ENCODE peak calls at places on chromosome 19, in eight cellular contexts. S is BE2C; K is H7; G is CD8-positive, alpha-beta memory T cell; V is Right ventricle myocardium superior; R is substantia nigra; O is activated T-helper 1 cell treated with anti-CD3 and anti-CD28 coated beads, Interleukin-12 subunit alpha, Interleukin-12 subunit beta, Interleukin-2, Interleukin-4 antibody, amounts not matched to agents 30 ng/mL and 10 ng/mL and 1 ng/mL, durations not matched to agents 14 hours and 24 hours and 36 hours; J is fibroblast of villous mesenchyme. D is an unnamed sample.
A peak's percentile ranks its signal among the peaks of the same experiment; 100 is the strongest.

GRCh38 chr19:45428385-45429231 is 4.9 kb upstream of the ERCC1 start:
- DNase-seq in S (peak; percentile 55), K (peak; percentile 94), G (peak; percentile 20), V (peak; percentile 78), R (peak; percentile 46), O (no peak), J (peak; percentile 47), D (peak; percentile 57)

GRCh38 chr19:2982983-2983350 is 5.6 kb downstream of the TLE6 start:
- DNase-seq in S (peak; percentile 99), K (no peak), G (no peak), V (peak; percentile 94), R (peak; percentile 77), O (no peak), J (peak; percentile 89), D (peak; percentile 36)

GRCh38 chr19:45498411-45499195 is at the start of gene PPM1N:
- DNase-seq in S (no peak), K (peak; percentile 89), G (peak; percentile 55), V (peak; percentile 58), R (no peak), O (peak; percentile 42), J (peak; percentile 40), D (peak; percentile 48)

GRCh38 chr19:1248454-1249297 is at the start of gene MIDN:
- DNase-seq in S (peak; percentile 85), K (peak; percentile 98), G (peak; percentile 81), V (peak; percentile 91), R (peak; percentile 81), O (peak; percentile 82), J (peak; percentile 91), D (peak; percentile 88)

GRCh38 chr19:10780368-10780767 is 55.6 kb downstream of the TMED1 start:
- DNase-seq in S (no peak), K (no peak), G (no peak), V (peak; percentile 61), R (peak; percentile 34), O (no peak), J (peak; percentile 95), D (no peak)

GRCh38 chr19:38455031-38455430 is 21.5 kb downstream of the RYR1 start:
- DNase-seq in S (no peak), K (no peak), G (no peak), V (no peak), R (no peak), O (no peak), J (peak; percentile 27), D (no peak)

GRCh38 chr19:48274173-48274572 is 4.3 kb downstream of the ZNF114 start:
- DNase-seq in S (no peak), K (no peak), G (no peak), V (no peak), R (no peak), O (no peak), J (peak; percentile 67), D (no peak)

GRCh38 chr19:17519967-17520366 is 8.5 kb downstream of the PGLS start:
- DNase-seq in S (no peak), K (no peak), G (no peak), V (no peak), R (no peak), O (no peak), J (no peak), D (no peak)

GRCh38 chr19:39304701-39305571 is 8.7 kb downstream of the IFNL1 start:
- DNase-seq in S (no peak), K (no peak), G (no peak), V (no peak), R (no peak), O (no peak), J (no peak), D (no peak)

GRCh38 chr19:7692417-7693088 is 9.4 kb downstream of the FCER2 start:
- DNase-seq in S (no peak), K (no peak), G (peak; percentile 45), V (no peak), R (no peak), O (no peak), J (no peak), D (no peak)

GRCh38 chr19:873084-874019 is 13.9 kb downstream of the CFD start:
- DNase-seq in S (no peak), K (peak; percentile 88), G (peak; percentile 64), V (peak; percentile 68), R (no peak), O (peak; percentile 76), J (peak; percentile 90), D (peak; percentile 55)

GRCh38 chr19:54030895-54031586 is 32.7 kb downstream of the VSTM1 start:
- DNase-seq in S (no peak), K (peak; percentile 38), G (no peak), V (no peak), R (no peak), O (no peak), J (peak; percentile 49), D (no peak)

GRCh38 chr19:28614634-28615545 is 598.1 kb downstream of the UQCRFS1 start:
- DNase-seq in S (no peak), K (no peak), G (no peak), V (no peak), R (no peak), O (no peak), J (no peak), D (no peak)

GRCh38 chr19:16671652-16672274 is 10.8 kb downstream of the TMEM38A start:
- DNase-seq in S (no peak), K (no peak), G (no peak), V (peak; percentile 61), R (no peak), O (no peak), J (no peak), D (no peak)

GRCh38 chr19:38649305-38650179 is 2.1 kb downstream of the ACTN4 start:
- DNase-seq in S (no peak), K (peak; percentile 55), G (no peak), V (no peak), R (no peak), O (no peak), J (no peak), D (no peak)

GRCh38 chr19:46602392-46603194 is 1.5 kb downstream of the CALM3 start:
- DNase-seq in S (peak; percentile 49), K (peak; percentile 65), G (peak; percentile 15), V (peak; percentile 47), R (peak; percentile 58), O (no peak), J (no peak), D (no peak)

GRCh38 chr19:6465663-6466062 is 1.6 kb downstream of the CRB3 start:
- DNase-seq in S (no peak), K (no peak), G (no peak), V (no peak), R (no peak), O (no peak), J (no peak), D (no peak)

GRCh38 chr19:47005873-47006272 is 13.8 kb upstream of the NPAS1 start:
- DNase-seq in S (no peak), K (peak; percentile 76), G (no peak), V (no peak), R (no peak), O (no peak), J (no peak), D (no peak)

GRCh38 chr19:43624933-43625332 is 5.5 kb upstream of the ZNF428 start:
- DNase-seq in S (no peak), K (peak; percentile 97), G (peak; percentile 81), V (peak; percentile 75), R (no peak), O (peak; percentile 80), J (peak; percentile 53), D (peak; percentile 76)

GRCh38 chr19:2333027-2333806 is 4.7 kb downstream of the SPPL2B start:
- DNase-seq in S (no peak), K (no peak), G (no peak), V (no peak), R (peak; percentile 58), O (no peak), J (no peak), D (peak; percentile 84)

GRCh38 chr19:40521276-40521675 is 54.5 kb downstream of the SPTBN4 start:
- DNase-seq in S (peak; percentile 37), K (no peak), G (no peak), V (no peak), R (no peak), O (no peak), J (peak; percentile 38), D (no peak)

GRCh38 chr19:32945260-32945659 is 26.5 kb downstream of the CEP89 start:
- DNase-seq in S (no peak), K (no peak), G (no peak), V (no peak), R (no peak), O (no peak), J (no peak), D (no peak)

GRCh38 chr19:47378246-47378645 is 29.1 kb downstream of the DHX34 start:
- DNase-seq in S (no peak), K (peak; percentile 28), G (no peak), V (no peak), R (no peak), O (no peak), J (no peak), D (no peak)

GRCh38 chr19:45076029-45076850 is at the start of gene ZNF296:
- DNase-seq in S (peak; percentile 82), K (peak; percentile 98), G (peak; percentile 75), V (peak; percentile 86), R (peak; percentile 52), O (peak; percentile 76), J (peak; percentile 34), D (peak; percentile 74)

GRCh38 chr19:31715249-31715944 is 366.2 kb upstream of the TSHZ3 start:
- DNase-seq in S (no peak), K (peak; percentile 33), G (no peak), V (no peak), R (no peak), O (no peak), J (peak; percentile 50), D (no peak)

GRCh38 chr19:41352609-41353465 is 885 bp downstream of the TGFB1 start:
- DNase-seq in S (peak; percentile 72), K (peak; percentile 94), G (peak; percentile 72), V (peak; percentile 85), R (peak; percentile 56), O (peak; percentile 70), J (peak; percentile 72), D (peak; percentile 66)

GRCh38 chr19:49210901-49211451 is 53.4 kb downstream of the TRPM4 start:
- DNase-seq in S (no peak), K (peak; percentile 75), G (no peak), V (no peak), R (no peak), O (no peak), J (no peak), D (no peak)

GRCh38 chr19:55812449-55812848 is 19.4 kb downstream of the NLRP11 start:
- DNase-seq in S (no peak), K (no peak), G (no peak), V (no peak), R (no peak), O (no peak), J (no peak), D (no peak)

GRCh38 chr19:6730153-6730804 is 7.1 kb downstream of the GPR108 start:
- DNase-seq in S (peak; percentile 46), K (peak; percentile 98), G (no peak), V (peak; percentile 58), R (peak; percentile 74), O (no peak), J (no peak), D (peak; percentile 40)

GRCh38 chr19:48636859-48637448 is at the start of gene DBP:
- DNase-seq in S (peak; percentile 65), K (peak; percentile 78), G (peak; percentile 20), V (peak; percentile 76), R (peak; percentile 63), O (no peak), J (no peak), D (peak; percentile 55)